ENCODE peak calls at places on chromosome 7, in five cellular contexts. F is NCI-H1092 treated with DMSO at 0.1 percent for 48 hours; Q is naive B cell; O is NCI-H1105 treated with DMSO at 0.1 percent for 48 hours; W is activated CD4-positive, alpha-beta memory T cell treated with anti-CD3 and anti-CD28 coated beads, Interleukin-2, amount 10 ng/mL, durations not matched to agents 7 days and 5 days. B is an unnamed sample.

GRCh38 chr7:20906791-20907190 is 120.1 kb upstream of the SP8 start:
- DNase-seq in F (no peak), Q (no peak), O (no peak), W (no peak), B (no peak)

GRCh38 chr7:50687575-50688261 is 95.0 kb downstream of the GRB10 start:
- DNase-seq in F (no peak), Q (no peak), O (no peak), W (no peak), B (no peak)

GRCh38 chr7:155759740-155760430 is 52.4 kb downstream of the SHH start:
- DNase-seq in F (no peak), Q (no peak), O (no peak), W (no peak), B (no peak)

GRCh38 chr7:114652041-114652440 is 237.4 kb downstream of the FOXP2 start:
- DNase-seq in F (peak), Q (no peak), O (peak), W (no peak), B (peak)

GRCh38 chr7:100679927-100680588 is 6.5 kb downstream of the GNB2 start:
- DNase-seq in F (no peak), Q (no peak), O (no peak), W (no peak), B (no peak)

GRCh38 chr7:17062433-17063383 is 180.9 kb upstream of the AGR3 start:
- DNase-seq in F (no peak), Q (no peak), O (peak), W (no peak), B (no peak)

GRCh38 chr7:4650471-4651047 is 31.5 kb upstream of the FOXK1 start:
- DNase-seq in F (peak), Q (no peak), O (no peak), W (no peak), B (no peak)

GRCh38 chr7:51288896-51289607 is 27.6 kb downstream of the COBL start:
- DNase-seq in F (peak), Q (no peak), O (no peak), W (no peak), B (peak)

GRCh38 chr7:54339074-54339473 is 203.1 kb upstream of the VSTM2A start:
- DNase-seq in F (no peak), Q (no peak), O (no peak), W (no peak), B (no peak)

GRCh38 chr7:144256112-144256511 is 8.5 kb downstream of the OR2A7 start:
- DNase-seq in F (no peak), Q (no peak), O (no peak), W (no peak), B (no peak)

GRCh38 chr7:140260767-140261486 is 84.1 kb upstream of the KDM7A start:
- DNase-seq in F (peak), Q (no peak), O (no peak), W (no peak), B (peak)

GRCh38 chr7:102004229-102004628 is 186.8 kb downstream of the CUX1 start:
- DNase-seq in F (no peak), Q (no peak), O (no peak), W (no peak), B (no peak)

GRCh38 chr7:103010220-103010607 is 64.4 kb downstream of the FBXL13 start:
- DNase-seq in F (no peak), Q (peak), O (no peak), W (no peak), B (no peak)

GRCh38 chr7:33921216-33921938 is 16.0 kb downstream of the BMPER start:
- DNase-seq in F (no peak), Q (no peak), O (no peak), W (no peak), B (no peak)

GRCh38 chr7:55233001-55233400 is 132.1 kb upstream of the LANCL2 start:
- DNase-seq in F (no peak), Q (no peak), O (no peak), W (no peak), B (no peak)

GRCh38 chr7:95427123-95427522 is 7.7 kb downstream of the PON2 start:
- DNase-seq in F (peak), Q (no peak), O (no peak), W (no peak), B (no peak)

GRCh38 chr7:97842772-97843345 is 29.3 kb downstream of the ASNS start:
- DNase-seq in F (no peak), Q (no peak), O (no peak), W (no peak), B (no peak)

GRCh38 chr7:118477026-118477425 is 252.5 kb downstream of the ANKRD7 start:
- DNase-seq in F (no peak), Q (no peak), O (no peak), W (no peak), B (no peak)

GRCh38 chr7:497346-497745 is 22.3 kb downstream of the PDGFA start:
- DNase-seq in F (no peak), Q (no peak), O (no peak), W (no peak), B (no peak)

GRCh38 chr7:122136033-122136432 is 8.0 kb downstream of the AASS start:
- DNase-seq in F (no peak), Q (no peak), O (peak), W (no peak), B (no peak)

GRCh38 chr7:156543699-156544098 is 96.9 kb upstream of the RNF32 start:
- DNase-seq in F (no peak), Q (no peak), O (no peak), W (no peak), B (no peak)

GRCh38 chr7:100957832-100958421 is 8.6 kb downstream of the MUC3A start:
- DNase-seq in F (no peak), Q (no peak), O (no peak), W (no peak), B (no peak)

GRCh38 chr7:21185866-21186265 is 242.0 kb upstream of the SP4 start:
- DNase-seq in F (no peak), Q (no peak), O (no peak), W (no peak), B (no peak)

GRCh38 chr7:132488634-132489302 is 87.5 kb downstream of the PLXNA4 start:
- DNase-seq in F (no peak), Q (no peak), O (no peak), W (no peak), B (no peak)

GRCh38 chr7:4556868-4557620 is 125.1 kb upstream of the FOXK1 start:
- DNase-seq in F (peak), Q (no peak), O (no peak), W (no peak), B (no peak)

GRCh38 chr7:5549096-5549896 is 125.7 kb upstream of the TNRC18 start:
- DNase-seq in F (no peak), Q (no peak), O (no peak), W (peak), B (no peak)

GRCh38 chr7:148838905-148839304 is 45.2 kb downstream of the EZH2 start:
- DNase-seq in F (no peak), Q (peak), O (no peak), W (peak), B (no peak)

GRCh38 chr7:271266-272107 is 18.5 kb upstream of the FOXL3 start:
- DNase-seq in F (no peak), Q (no peak), O (no peak), W (no peak), B (no peak)

GRCh38 chr7:91826377-91826776 is 54.1 kb downstream of the MTERF1 start:
- DNase-seq in F (peak), Q (no peak), O (peak), W (no peak), B (no peak)

GRCh38 chr7:150955519-150956394 is 22.4 kb downstream of the KCNH2 start:
- DNase-seq in F (peak), Q (no peak), O (no peak), W (no peak), B (peak)

GRCh38 chr7:116711790-116712189 is 39.8 kb downstream of the MET start:
- DNase-seq in F (no peak), Q (no peak), O (no peak), W (no peak), B (no peak)

GRCh38 chr7:139906879-139907278 is 77.8 kb downstream of the TBXAS1 start:
- DNase-seq in F (no peak), Q (no peak), O (no peak), W (no peak), B (no peak)

GRCh38 chr7:51274001-51274400 is 42.6 kb downstream of the COBL start:
- DNase-seq in F (no peak), Q (no peak), O (no peak), W (no peak), B (no peak)

GRCh38 chr7:8442814-8443304 is 9.4 kb downstream of the NXPH1 start:
- DNase-seq in F (no peak), Q (peak), O (no peak), W (peak), B (peak)